ENCODE peak calls at places on chromosomes 12 and 14, in seven cellular contexts. D, U, P, F, V, A and C are unnamed samples.

GRCh38 chr12:42027537-42027936 is 117.1 kb downstream of the GXYLT1 start:
- DNase-seq in D (no peak), U (no peak), P (no peak), F (no peak), V (no peak), A (no peak), C (no peak)

GRCh38 chr14:74846968-74847549 is 28.9 kb downstream of the PROX2 start:
- DNase-seq in D (no peak), U (no peak), P (no peak), F (no peak), V (peak; percentile 45), A (no peak), C (peak; percentile 62)

GRCh38 chr12:130013771-130014484 is 110.1 kb upstream of the TMEM132D start:
- DNase-seq in D (no peak), U (no peak), P (peak; percentile 61), F (no peak), V (peak; percentile 57), A (no peak), C (peak; percentile 11)

GRCh38 chr14:44971459-44971858 is 9.5 kb downstream of the TOGARAM1 start:
- DNase-seq in D (no peak), U (no peak), P (no peak), F (no peak), V (no peak), A (no peak), C (no peak)

GRCh38 chr14:101458536-101459391 is 102.5 kb upstream of the DIO3 start:
- DNase-seq in D (no peak), U (no peak), P (no peak), F (no peak), V (peak; percentile 25), A (no peak), C (no peak)

GRCh38 chr12:109744026-109744425 is 30.4 kb downstream of the FAM222A start:
- DNase-seq in D (no peak), U (no peak), P (no peak), F (no peak), V (no peak), A (peak; percentile 37), C (no peak)

GRCh38 chr14:47278233-47278842 is 397.1 kb downstream of the MDGA2 start:
- DNase-seq in D (peak; percentile 10), U (no peak), P (peak; percentile 67), F (no peak), V (peak; percentile 70), A (no peak), C (peak; percentile 28)

GRCh38 chr12:24228980-24229730 is 279.7 kb upstream of the SOX5 start:
- DNase-seq in D (no peak), U (no peak), P (no peak), F (no peak), V (no peak), A (no peak), C (peak; percentile 43)

GRCh38 chr14:55847766-55848165 is 267.8 kb downstream of the KTN1 start:
- DNase-seq in D (no peak), U (no peak), P (no peak), F (no peak), V (peak; percentile 95), A (no peak), C (peak; percentile 35)

GRCh38 chr12:1351926-1352325 is 242.5 kb downstream of the FBXL14 start:
- DNase-seq in D (no peak), U (no peak), P (no peak), F (no peak), V (no peak), A (no peak), C (peak; percentile 52)

GRCh38 chr14:102487204-102487577 is 22.4 kb downstream of the ANKRD9 start:
- DNase-seq in D (no peak), U (no peak), P (no peak), F (no peak), V (no peak), A (no peak), C (no peak)

GRCh38 chr12:2447861-2448260 is 346.9 kb upstream of the FKBP4 start:
- DNase-seq in D (no peak), U (no peak), P (no peak), F (no peak), V (no peak), A (no peak), C (no peak)

GRCh38 chr14:51614707-51615106 is 37.0 kb upstream of the FRMD6 start:
- DNase-seq in D (no peak), U (no peak), P (no peak), F (no peak), V (no peak), A (no peak), C (peak; percentile 54)

GRCh38 chr12:87464565-87464964 is 564.6 kb downstream of the C12orf50 start:
- DNase-seq in D (no peak), U (no peak), P (no peak), F (no peak), V (no peak), A (no peak), C (no peak)

GRCh38 chr14:73686901-73687300 is 27.3 kb downstream of the PNMA1 start:
- DNase-seq in D (no peak), U (no peak), P (no peak), F (no peak), V (no peak), A (no peak), C (no peak)

GRCh38 chr14:100421756-100422470 is 98.8 kb downstream of the SLC25A47 start:
- DNase-seq in D (no peak), U (no peak), P (no peak), F (no peak), V (no peak), A (no peak), C (no peak)

GRCh38 chr14:23577004-23577681 is 1.4 kb downstream of the JPH4 start:
- DNase-seq in D (no peak), U (no peak), P (no peak), F (no peak), V (no peak), A (no peak), C (no peak)

GRCh38 chr14:22336031-22336430 is 253.0 kb downstream of the DAD1 start:
- DNase-seq in D (no peak), U (no peak), P (no peak), F (no peak), V (no peak), A (no peak), C (no peak)

GRCh38 chr12:52206309-52207040 is 14.7 kb upstream of the KRT80 start:
- DNase-seq in D (no peak), U (no peak), P (no peak), F (no peak), V (no peak), A (peak; percentile 34), C (no peak)

GRCh38 chr14:87992349-87992719 is 648 bp downstream of the GALC start:
- DNase-seq in D (no peak), U (no peak), P (no peak), F (no peak), V (no peak), A (no peak), C (no peak)

GRCh38 chr14:48973136-48973535 is 613.0 kb downstream of the RPS29 start:
- DNase-seq in D (no peak), U (no peak), P (no peak), F (no peak), V (no peak), A (no peak), C (peak; percentile 38)

GRCh38 chr12:45183263-45183662 is 32.6 kb upstream of the ANO6 start:
- DNase-seq in D (no peak), U (no peak), P (no peak), F (no peak), V (peak; percentile 32), A (no peak), C (peak; percentile 49)

GRCh38 chr14:84877061-84877460 is 652.9 kb upstream of the FLRT2 start:
- DNase-seq in D (no peak), U (no peak), P (no peak), F (no peak), V (no peak), A (no peak), C (no peak)

GRCh38 chr12:3692616-3693365 is 60.1 kb downstream of the CRACR2A start:
- DNase-seq in D (no peak), U (no peak), P (no peak), F (no peak), V (no peak), A (no peak), C (no peak)

GRCh38 chr12:53695148-53696138 is 19.6 kb upstream of the ATP5MC2 start:
- DNase-seq in D (no peak), U (no peak), P (peak; percentile 33), F (no peak), V (peak; percentile 16), A (no peak), C (peak; percentile 62)

GRCh38 chr12:47889040-47889439 is 15.8 kb downstream of the VDR start:
- DNase-seq in D (no peak), U (no peak), P (no peak), F (no peak), V (no peak), A (no peak), C (no peak)
- H3K4me3 ChIP-seq in D (no peak overlapping the region), U (no peak overlapping the region), P (no peak overlapping the region), F (no peak overlapping the region), V (no peak overlapping the region), A (no peak overlapping the region), C (no peak overlapping the region)

DNA sequence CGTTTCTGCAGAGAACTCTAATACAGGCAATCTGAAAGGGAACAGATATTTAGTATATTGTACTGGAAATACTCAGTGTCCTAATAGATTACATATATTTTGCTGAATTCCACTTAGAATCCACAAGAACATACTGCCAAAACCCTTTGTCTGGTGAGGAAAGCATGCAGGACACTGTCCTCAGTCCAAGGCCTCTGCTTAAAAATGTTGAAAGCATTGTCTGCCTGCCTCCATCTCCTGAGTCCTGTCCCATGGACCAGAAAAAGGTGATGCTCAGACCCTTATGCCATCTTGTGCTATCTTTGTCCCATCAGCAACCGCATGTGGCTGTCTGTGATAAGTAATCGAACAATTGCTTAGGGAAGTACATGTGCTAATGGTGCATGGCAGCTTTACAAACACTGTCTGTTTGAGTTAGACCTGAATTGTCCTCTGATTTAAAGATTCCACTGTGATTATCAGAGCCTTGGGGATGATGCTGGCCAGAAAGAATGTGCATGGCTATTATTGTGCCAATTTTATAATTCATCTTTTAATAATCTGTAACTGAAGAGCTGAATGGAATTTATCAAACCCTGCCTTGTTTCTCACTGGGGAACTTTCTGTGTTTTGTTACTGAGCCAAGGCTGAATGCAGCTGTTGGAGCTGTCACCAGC is 177.4 kb downstream of the DACT1 start:
- DNase-seq in D (no peak), U (no peak), P (no peak), F (no peak), V (peak; percentile 40), A (no peak), C (peak; percentile 47)
- H3K4me3 ChIP-seq in D (no peak overlapping the region), U (no peak overlapping the region), P (no peak overlapping the region), F (no peak overlapping the region), V (no peak overlapping the region), A (no peak overlapping the region), C (no peak overlapping the region)

DNA sequence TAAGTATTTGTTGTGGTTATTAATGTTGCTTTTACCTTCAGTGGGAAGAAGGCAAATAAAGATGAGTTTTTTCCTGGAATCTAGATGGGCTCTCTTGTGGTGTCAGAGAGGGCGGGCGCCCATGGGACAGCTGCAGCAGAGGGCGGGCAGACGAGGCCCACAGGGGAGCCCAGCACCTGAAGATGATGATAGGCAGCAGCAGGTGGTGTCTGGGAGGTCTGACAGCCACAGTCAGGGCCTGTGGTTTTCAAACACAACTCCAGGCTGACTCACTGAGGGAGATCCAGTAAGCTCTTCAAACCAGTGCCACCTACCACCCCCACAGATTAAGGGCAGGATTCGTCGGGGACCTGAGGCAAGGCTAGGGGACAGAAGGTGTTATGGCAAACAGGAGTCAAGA is 42.8 kb downstream of the NKX2-1 start:
- DNase-seq in D (no peak), U (no peak), P (no peak), F (no peak), V (peak; percentile 43), A (no peak), C (no peak)
- H3K4me3 ChIP-seq in D (no peak overlapping the region), U (no peak overlapping the region), P (no peak overlapping the region), F (no peak overlapping the region), V (no peak overlapping the region), A (no peak overlapping the region), C (no peak overlapping the region)

GRCh38 chr14:31696378-31696777 is 135.2 kb downstream of the NUBPL start:
- DNase-seq in D (no peak), U (no peak), P (no peak), F (no peak), V (no peak), A (no peak), C (no peak)
- H3K4me3 ChIP-seq in D (no peak overlapping the region), U (no peak overlapping the region), P (no peak overlapping the region), F (no peak overlapping the region), V (no peak overlapping the region), A (no peak overlapping the region), C (no peak overlapping the region)